ENCODE peak calls at places on chromosomes 3 and 15, in five cellular contexts. K is ELR, B is GM10248, O is AG09309, S is NCI-H748 treated with DMSO at 0.1 percent for 48 hours. C is an unnamed sample.

GRCh38 chr15:72338617-72339321 is 18.8 kb upstream of the CELF6 start:
- DNase-seq in S (no peak), O (peak; percentile 99), K (no peak), B (no peak), C (peak; percentile 84)

GRCh38 chr3:12194669-12195161 is 36.0 kb upstream of the TIMP4 start:
- DNase-seq in B (peak; percentile 58), K (no peak), S (no peak), O (no peak), C (no peak)

GRCh38 chr15:58309993-58310928 is 121.5 kb upstream of the LIPC start:
- DNase-seq in B (no peak), K (no peak), O (no peak), S (no peak), C (no peak)

GRCh38 chr15:88484781-88485246 is 17.3 kb downstream of the MRPS11 start:
- DNase-seq in O (peak; percentile 47), K (peak; percentile 42), B (no peak), S (no peak), C (no peak)

GRCh38 chr3:107242579-107242978 is 134.7 kb upstream of the CCDC54 start:
- DNase-seq in O (no peak), K (peak; percentile 19), S (peak; percentile 7), B (no peak), C (no peak)

GRCh38 chr3:24128195-24129005 is 183.3 kb downstream of the NR1D2 start:
- DNase-seq in K (peak; percentile 15), O (peak; percentile 80), S (peak; percentile 16), B (no peak), C (no peak)

GRCh38 chr3:50525987-50526386 is 22.6 kb upstream of the CACNA2D2 start:
- DNase-seq in B (peak; percentile 72), K (peak; percentile 68), S (no peak), O (no peak), C (no peak)

GRCh38 chr3:187016639-187017345 is 86.5 kb downstream of the ST6GAL1 start:
- DNase-seq in K (peak; percentile 29), O (no peak), B (peak; percentile 53), S (no peak), C (no peak)

GRCh38 chr3:165336786-165337185 is 140.6 kb upstream of the SLITRK3 start:
- DNase-seq in O (no peak), B (no peak), K (peak; percentile 60), S (no peak), C (no peak)

GRCh38 chr15:41892621-41893421 is 1.0 kb downstream of the SPTBN5 start:
- DNase-seq in S (no peak), K (no peak), O (no peak), B (no peak), C (peak; percentile 47)

GRCh38 chr3:57127849-57128566 is 37.1 kb downstream of the IL17RD start:
- DNase-seq in O (peak; percentile 34), B (no peak), K (peak; percentile 79), S (no peak), C (no peak)

GRCh38 chr3:156685198-156685597 is 10.8 kb downstream of the TIPARP start:
- DNase-seq in O (no peak), S (no peak), K (peak; percentile 62), B (no peak), C (no peak)

GRCh38 chr3:169847896-169848295 is 21.8 kb downstream of the LRRC31 start:
- DNase-seq in O (no peak), K (no peak), B (no peak), S (peak; percentile 24), C (no peak)

GRCh38 chr3:158845748-158846350 is 44.0 kb downstream of the MFSD1 start:
- DNase-seq in O (no peak), B (peak; percentile 62), K (peak; percentile 70), S (peak; percentile 3), C (peak; percentile 11)

GRCh38 chr15:68319997-68320396 is 42.5 kb downstream of the FEM1B start:
- DNase-seq in S (no peak), O (no peak), K (no peak), B (no peak), C (no peak)